ENCODE peak calls at places on chromosomes 4 and X, in eight cellular contexts. One of them, this sample, is unnamed.

GRCh38 chr4:77922158-77923094 is 59.8 kb downstream of the MRPL1 start:
- DNase-seq in ovary: no peak
- DNase-seq in CD8-positive, alpha-beta T cell: no peak
- DNase-seq in activated CD8-positive, alpha-beta T cell treated with anti-CD3 and anti-CD28 coated beads, Interleukin-2, amount 10 ng/mL, durations not matched to agents 7 days and 5 days: no peak
- DNase-seq in NCI-H1092: no peak
- DNase-seq in fibroblast of lung: peak
- DNase-seq in mesothelial cell of epicardium: no peak
- DNase-seq in neural progenitor cell: no peak
- DNase-seq in this sample: no peak

GRCh38 chrX:9614016-9614415 is 149.2 kb downstream of the TBL1X start:
- DNase-seq in ovary: no peak
- DNase-seq in CD8-positive, alpha-beta T cell: no peak
- DNase-seq in activated CD8-positive, alpha-beta T cell treated with anti-CD3 and anti-CD28 coated beads, Interleukin-2, amount 10 ng/mL, durations not matched to agents 7 days and 5 days: no peak
- DNase-seq in NCI-H1092: no peak
- DNase-seq in fibroblast of lung: peak
- DNase-seq in mesothelial cell of epicardium: no peak
- DNase-seq in neural progenitor cell: no peak
- DNase-seq in this sample: no peak

GRCh38 chr4:7135389-7135746 is 57.0 kb upstream of the SORCS2 start:
- DNase-seq in ovary: no peak
- DNase-seq in CD8-positive, alpha-beta T cell: no peak
- DNase-seq in activated CD8-positive, alpha-beta T cell treated with anti-CD3 and anti-CD28 coated beads, Interleukin-2, amount 10 ng/mL, durations not matched to agents 7 days and 5 days: no peak
- DNase-seq in NCI-H1092: no peak
- DNase-seq in fibroblast of lung: peak
- DNase-seq in mesothelial cell of epicardium: no peak
- DNase-seq in neural progenitor cell: no peak
- DNase-seq in this sample: no peak

GRCh38 chr4:7298601-7299000 is 106.3 kb downstream of the SORCS2 start:
- DNase-seq in ovary: no peak
- DNase-seq in CD8-positive, alpha-beta T cell: no peak
- DNase-seq in activated CD8-positive, alpha-beta T cell treated with anti-CD3 and anti-CD28 coated beads, Interleukin-2, amount 10 ng/mL, durations not matched to agents 7 days and 5 days: no peak
- DNase-seq in NCI-H1092: no peak
- DNase-seq in fibroblast of lung: no peak
- DNase-seq in mesothelial cell of epicardium: no peak
- DNase-seq in neural progenitor cell: no peak
- DNase-seq in this sample: no peak

GRCh38 chr4:141646969-141647368 is 10.6 kb downstream of the IL15 start:
- DNase-seq in ovary: no peak
- DNase-seq in CD8-positive, alpha-beta T cell: no peak
- DNase-seq in activated CD8-positive, alpha-beta T cell treated with anti-CD3 and anti-CD28 coated beads, Interleukin-2, amount 10 ng/mL, durations not matched to agents 7 days and 5 days: no peak
- DNase-seq in NCI-H1092: no peak
- DNase-seq in fibroblast of lung: peak
- DNase-seq in mesothelial cell of epicardium: no peak
- DNase-seq in neural progenitor cell: no peak
- DNase-seq in this sample: no peak

GRCh38 chr4:168645933-168646768 is 149.3 kb downstream of the PALLD start:
- DNase-seq in ovary: no peak
- DNase-seq in CD8-positive, alpha-beta T cell: no peak
- DNase-seq in activated CD8-positive, alpha-beta T cell treated with anti-CD3 and anti-CD28 coated beads, Interleukin-2, amount 10 ng/mL, durations not matched to agents 7 days and 5 days: no peak
- DNase-seq in NCI-H1092: peak
- DNase-seq in fibroblast of lung: no peak
- DNase-seq in mesothelial cell of epicardium: no peak
- DNase-seq in neural progenitor cell: no peak
- DNase-seq in this sample: no peak

GRCh38 chrX:21153503-21153902 is 220.7 kb upstream of the CNKSR2 start:
- DNase-seq in ovary: no peak
- DNase-seq in CD8-positive, alpha-beta T cell: no peak
- DNase-seq in activated CD8-positive, alpha-beta T cell treated with anti-CD3 and anti-CD28 coated beads, Interleukin-2, amount 10 ng/mL, durations not matched to agents 7 days and 5 days: no peak
- DNase-seq in NCI-H1092: no peak
- DNase-seq in fibroblast of lung: peak
- DNase-seq in mesothelial cell of epicardium: no peak
- DNase-seq in neural progenitor cell: no peak
- DNase-seq in this sample: peak

GRCh38 chrX:66635360-66635759 is 3.5 kb downstream of the EDA2R start:
- DNase-seq in ovary: no peak
- DNase-seq in CD8-positive, alpha-beta T cell: no peak
- DNase-seq in activated CD8-positive, alpha-beta T cell treated with anti-CD3 and anti-CD28 coated beads, Interleukin-2, amount 10 ng/mL, durations not matched to agents 7 days and 5 days: no peak
- DNase-seq in NCI-H1092: no peak
- DNase-seq in fibroblast of lung: peak
- DNase-seq in mesothelial cell of epicardium: no peak
- DNase-seq in neural progenitor cell: no peak
- DNase-seq in this sample: no peak

GRCh38 chrX:124791492-124792095 is 445.2 kb downstream of the SH2D1A start:
- DNase-seq in ovary: no peak
- DNase-seq in CD8-positive, alpha-beta T cell: no peak
- DNase-seq in activated CD8-positive, alpha-beta T cell treated with anti-CD3 and anti-CD28 coated beads, Interleukin-2, amount 10 ng/mL, durations not matched to agents 7 days and 5 days: no peak
- DNase-seq in NCI-H1092: no peak
- DNase-seq in fibroblast of lung: no peak
- DNase-seq in mesothelial cell of epicardium: no peak
- DNase-seq in neural progenitor cell: no peak
- DNase-seq in this sample: no peak

GRCh38 chr4:1502501-1502886 is 96.3 kb upstream of the NKX1-1 start:
- DNase-seq in ovary: no peak
- DNase-seq in CD8-positive, alpha-beta T cell: no peak
- DNase-seq in activated CD8-positive, alpha-beta T cell treated with anti-CD3 and anti-CD28 coated beads, Interleukin-2, amount 10 ng/mL, durations not matched to agents 7 days and 5 days: no peak
- DNase-seq in NCI-H1092: no peak
- DNase-seq in fibroblast of lung: no peak
- DNase-seq in mesothelial cell of epicardium: peak
- DNase-seq in neural progenitor cell: no peak
- DNase-seq in this sample: peak

GRCh38 chr4:3783691-3784306 is 17.6 kb downstream of the ADRA2C start:
- DNase-seq in ovary: no peak
- DNase-seq in CD8-positive, alpha-beta T cell: no peak
- DNase-seq in activated CD8-positive, alpha-beta T cell treated with anti-CD3 and anti-CD28 coated beads, Interleukin-2, amount 10 ng/mL, durations not matched to agents 7 days and 5 days: no peak
- DNase-seq in NCI-H1092: no peak
- DNase-seq in fibroblast of lung: no peak
- DNase-seq in mesothelial cell of epicardium: peak
- DNase-seq in neural progenitor cell: peak
- DNase-seq in this sample: peak

GRCh38 chr4:139312552-139313332 is 10.5 kb upstream of the NDUFC1 start:
- DNase-seq in ovary: no peak
- DNase-seq in CD8-positive, alpha-beta T cell: no peak
- DNase-seq in activated CD8-positive, alpha-beta T cell treated with anti-CD3 and anti-CD28 coated beads, Interleukin-2, amount 10 ng/mL, durations not matched to agents 7 days and 5 days: no peak
- DNase-seq in NCI-H1092: no peak
- DNase-seq in fibroblast of lung: no peak
- DNase-seq in mesothelial cell of epicardium: no peak
- DNase-seq in neural progenitor cell: no peak
- DNase-seq in this sample: no peak

GRCh38 chrX:152900937-152901445 is 3.1 kb downstream of the ZNF185 start:
- DNase-seq in ovary: no peak
- DNase-seq in CD8-positive, alpha-beta T cell: no peak
- DNase-seq in activated CD8-positive, alpha-beta T cell treated with anti-CD3 and anti-CD28 coated beads, Interleukin-2, amount 10 ng/mL, durations not matched to agents 7 days and 5 days: no peak
- DNase-seq in NCI-H1092: no peak
- DNase-seq in fibroblast of lung: no peak
- DNase-seq in mesothelial cell of epicardium: no peak
- DNase-seq in neural progenitor cell: no peak
- DNase-seq in this sample: no peak

GRCh38 chrX:134840370-134840769 is 150.4 kb upstream of the SMIM10 start:
- DNase-seq in ovary: no peak
- DNase-seq in CD8-positive, alpha-beta T cell: no peak
- DNase-seq in activated CD8-positive, alpha-beta T cell treated with anti-CD3 and anti-CD28 coated beads, Interleukin-2, amount 10 ng/mL, durations not matched to agents 7 days and 5 days: no peak
- DNase-seq in NCI-H1092: no peak
- DNase-seq in fibroblast of lung: no peak
- DNase-seq in mesothelial cell of epicardium: no peak
- DNase-seq in neural progenitor cell: no peak
- DNase-seq in this sample: no peak

GRCh38 chr4:94528792-94529451 is 77.2 kb downstream of the PDLIM5 start:
- DNase-seq in ovary: no peak
- DNase-seq in CD8-positive, alpha-beta T cell: no peak
- DNase-seq in activated CD8-positive, alpha-beta T cell treated with anti-CD3 and anti-CD28 coated beads, Interleukin-2, amount 10 ng/mL, durations not matched to agents 7 days and 5 days: no peak
- DNase-seq in NCI-H1092: no peak
- DNase-seq in fibroblast of lung: no peak
- DNase-seq in mesothelial cell of epicardium: no peak
- DNase-seq in neural progenitor cell: no peak
- DNase-seq in this sample: no peak

GRCh38 chrX:117996918-117997480 is 119.6 kb downstream of the KLHL13 start:
- DNase-seq in ovary: no peak
- DNase-seq in CD8-positive, alpha-beta T cell: no peak
- DNase-seq in activated CD8-positive, alpha-beta T cell treated with anti-CD3 and anti-CD28 coated beads, Interleukin-2, amount 10 ng/mL, durations not matched to agents 7 days and 5 days: no peak
- DNase-seq in NCI-H1092: no peak
- DNase-seq in fibroblast of lung: peak
- DNase-seq in mesothelial cell of epicardium: no peak
- DNase-seq in neural progenitor cell: no peak
- DNase-seq in this sample: no peak

GRCh38 chr4:107148922-107149321 is 112.8 kb upstream of the DKK2 start:
- DNase-seq in ovary: no peak
- DNase-seq in CD8-positive, alpha-beta T cell: no peak
- DNase-seq in activated CD8-positive, alpha-beta T cell treated with anti-CD3 and anti-CD28 coated beads, Interleukin-2, amount 10 ng/mL, durations not matched to agents 7 days and 5 days: no peak
- DNase-seq in NCI-H1092: no peak
- DNase-seq in fibroblast of lung: peak
- DNase-seq in mesothelial cell of epicardium: no peak
- DNase-seq in neural progenitor cell: peak
- DNase-seq in this sample: no peak

GRCh38 chr4:96035727-96036126 is 195.8 kb downstream of the PDHA2 start:
- DNase-seq in ovary: no peak
- DNase-seq in CD8-positive, alpha-beta T cell: no peak
- DNase-seq in activated CD8-positive, alpha-beta T cell treated with anti-CD3 and anti-CD28 coated beads, Interleukin-2, amount 10 ng/mL, durations not matched to agents 7 days and 5 days: no peak
- DNase-seq in NCI-H1092: peak
- DNase-seq in fibroblast of lung: no peak
- DNase-seq in mesothelial cell of epicardium: no peak
- DNase-seq in neural progenitor cell: peak
- DNase-seq in this sample: peak

GRCh38 chrX:109886122-109886761 is 116.7 kb upstream of the TMEM164 start:
- DNase-seq in ovary: no peak
- DNase-seq in CD8-positive, alpha-beta T cell: peak
- DNase-seq in activated CD8-positive, alpha-beta T cell treated with anti-CD3 and anti-CD28 coated beads, Interleukin-2, amount 10 ng/mL, durations not matched to agents 7 days and 5 days: peak
- DNase-seq in NCI-H1092: peak
- DNase-seq in fibroblast of lung: peak
- DNase-seq in mesothelial cell of epicardium: no peak
- DNase-seq in neural progenitor cell: peak
- DNase-seq in this sample: peak

GRCh38 chrX:50638123-50638522 is 167.5 kb upstream of the DGKK start:
- DNase-seq in ovary: no peak
- DNase-seq in CD8-positive, alpha-beta T cell: no peak
- DNase-seq in activated CD8-positive, alpha-beta T cell treated with anti-CD3 and anti-CD28 coated beads, Interleukin-2, amount 10 ng/mL, durations not matched to agents 7 days and 5 days: no peak
- DNase-seq in NCI-H1092: no peak
- DNase-seq in fibroblast of lung: peak
- DNase-seq in mesothelial cell of epicardium: no peak
- DNase-seq in neural progenitor cell: no peak
- DNase-seq in this sample: no peak

GRCh38 chr4:145909331-145909730 is 29.3 kb downstream of the ZNF827 start:
- DNase-seq in ovary: peak
- DNase-seq in CD8-positive, alpha-beta T cell: no peak
- DNase-seq in activated CD8-positive, alpha-beta T cell treated with anti-CD3 and anti-CD28 coated beads, Interleukin-2, amount 10 ng/mL, durations not matched to agents 7 days and 5 days: no peak
- DNase-seq in NCI-H1092: no peak
- DNase-seq in fibroblast of lung: no peak
- DNase-seq in mesothelial cell of epicardium: no peak
- DNase-seq in neural progenitor cell: peak
- DNase-seq in this sample: peak

GRCh38 chrX:137418086-137418485 is 147.8 kb upstream of the ZIC3 start:
- DNase-seq in ovary: no peak
- DNase-seq in CD8-positive, alpha-beta T cell: no peak
- DNase-seq in activated CD8-positive, alpha-beta T cell treated with anti-CD3 and anti-CD28 coated beads, Interleukin-2, amount 10 ng/mL, durations not matched to agents 7 days and 5 days: no peak
- DNase-seq in NCI-H1092: no peak
- DNase-seq in fibroblast of lung: no peak
- DNase-seq in mesothelial cell of epicardium: no peak
- DNase-seq in neural progenitor cell: no peak
- DNase-seq in this sample: no peak

GRCh38 chr4:54933579-54933978 is 191.8 kb downstream of the KDR start:
- DNase-seq in ovary: no peak
- DNase-seq in CD8-positive, alpha-beta T cell: no peak
- DNase-seq in activated CD8-positive, alpha-beta T cell treated with anti-CD3 and anti-CD28 coated beads, Interleukin-2, amount 10 ng/mL, durations not matched to agents 7 days and 5 days: no peak
- DNase-seq in NCI-H1092: no peak
- DNase-seq in fibroblast of lung: no peak
- DNase-seq in mesothelial cell of epicardium: no peak
- DNase-seq in neural progenitor cell: no peak
- DNase-seq in this sample: no peak

GRCh38 chr4:149572711-149573110 is 242.9 kb downstream of the IQCM start:
- DNase-seq in ovary: no peak
- DNase-seq in CD8-positive, alpha-beta T cell: no peak
- DNase-seq in activated CD8-positive, alpha-beta T cell treated with anti-CD3 and anti-CD28 coated beads, Interleukin-2, amount 10 ng/mL, durations not matched to agents 7 days and 5 days: no peak
- DNase-seq in NCI-H1092: no peak
- DNase-seq in fibroblast of lung: no peak
- DNase-seq in mesothelial cell of epicardium: no peak
- DNase-seq in neural progenitor cell: no peak
- DNase-seq in this sample: no peak

GRCh38 chrX:153648358-153649177 is 1.6 kb downstream of the DUSP9 start:
- DNase-seq in ovary: no peak
- DNase-seq in CD8-positive, alpha-beta T cell: no peak
- DNase-seq in activated CD8-positive, alpha-beta T cell treated with anti-CD3 and anti-CD28 coated beads, Interleukin-2, amount 10 ng/mL, durations not matched to agents 7 days and 5 days: no peak
- DNase-seq in NCI-H1092: no peak
- DNase-seq in fibroblast of lung: no peak
- DNase-seq in mesothelial cell of epicardium: peak
- DNase-seq in neural progenitor cell: no peak
- DNase-seq in this sample: peak

GRCh38 chrX:96244955-96245354 is 439.7 kb upstream of the DIAPH2 start:
- DNase-seq in ovary: no peak
- DNase-seq in CD8-positive, alpha-beta T cell: no peak
- DNase-seq in activated CD8-positive, alpha-beta T cell treated with anti-CD3 and anti-CD28 coated beads, Interleukin-2, amount 10 ng/mL, durations not matched to agents 7 days and 5 days: no peak
- DNase-seq in NCI-H1092: no peak
- DNase-seq in fibroblast of lung: no peak
- DNase-seq in mesothelial cell of epicardium: no peak
- DNase-seq in neural progenitor cell: no peak
- DNase-seq in this sample: no peak

This sample was measured in H7.